ENCODE peak calls at places on chromosomes 5 and 9, in four cellular contexts. K is K562, O is GM23248, D is HepG2. S is an unnamed sample.

GRCh38 chr5:61322738-61323429 is 9.2 kb upstream of the ZSWIM6 start:
- DNase-seq in K (no peak), O (peak; percentile 28), D (no peak), S (peak; percentile 5)

GRCh38 chr5:68730220-68731010 is 363.4 kb upstream of the SLC30A5 start:
- DNase-seq in K (no peak), O (peak; percentile 90), D (no peak), S (no peak)

GRCh38 chr5:79346420-79346824 is 110.5 kb downstream of the JMY start:
- DNase-seq in K (peak; percentile 61), O (peak; percentile 88), D (no peak), S (no peak)

GRCh38 chr5:83711982-83712601 is 8.6 kb downstream of the HAPLN1 start:
- DNase-seq in K (peak; percentile 49), O (peak; percentile 45), D (peak; percentile 56), S (peak; percentile 77)

GRCh38 chr9:117258201-117258866 is 156.5 kb downstream of the ASTN2 start:
- DNase-seq in K (no peak), O (no peak), D (no peak), S (peak; percentile 20)

GRCh38 chr5:27702339-27702820 is 664.0 kb upstream of the CDH9 start:
- DNase-seq in K (no peak), O (no peak), D (no peak), S (peak; percentile 54)

GRCh38 chr9:120538339-120538738 is 41.6 kb downstream of the CDK5RAP2 start:
- DNase-seq in K (no peak), O (no peak), D (peak; percentile 95), S (no peak)

GRCh38 chr5:160769264-160769663 is 82.7 kb downstream of the ATP10B start:
- DNase-seq in K (no peak), O (no peak), D (no peak), S (no peak)

GRCh38 chr9:129571298-129572051 is 49.4 kb downstream of the C9orf50 start:
- DNase-seq in K (no peak), O (peak; percentile 38), D (peak; percentile 49), S (no peak)

GRCh38 chr5:16108418-16108817 is 71.2 kb downstream of the MARCHF11 start:
- DNase-seq in K (no peak), O (no peak), D (no peak), S (no peak)

GRCh38 chr9:124264812-124265211 is 7.1 kb downstream of the NEK6 start:
- DNase-seq in K (no peak), O (no peak), D (no peak), S (no peak)

GRCh38 chr5:151108566-151108965 is 27.7 kb upstream of the TNIP1 start:
- DNase-seq in K (no peak), O (peak; percentile 35), D (no peak), S (no peak)

GRCh38 chr5:125660231-125660895 is 762.8 kb upstream of the GRAMD2B start:
- DNase-seq in K (no peak), O (no peak), D (no peak), S (peak; percentile 13)

GRCh38 chr9:126642839-126643238 is 29.1 kb downstream of the LMX1B start:
- DNase-seq in K (no peak), O (no peak), D (no peak), S (no peak)

GRCh38 chr9:91485006-91485405 is 61.4 kb upstream of the NFIL3 start:
- DNase-seq in K (no peak), O (no peak), D (no peak), S (no peak)

GRCh38 chr9:91486699-91487497 is 63.3 kb upstream of the NFIL3 start:
- DNase-seq in K (no peak), O (peak; percentile 75), D (no peak), S (no peak)

GRCh38 chr9:91481971-91482370 is 58.3 kb upstream of the NFIL3 start:
- DNase-seq in K (no peak), O (peak; percentile 28), D (no peak), S (no peak)

GRCh38 chr9:91483835-91484234 is 60.2 kb upstream of the NFIL3 start:
- DNase-seq in K (no peak), O (no peak), D (no peak), S (no peak)

GRCh38 chr9:91483189-91483691 is 59.6 kb upstream of the NFIL3 start:
- DNase-seq in K (no peak), O (peak; percentile 93), D (no peak), S (no peak)
- H3K4me2 ChIP-seq in K (no peak overlapping the region), O (peak overlapping the region; percentile 46), D (no peak overlapping the region), S (no peak overlapping the region)

GRCh38 chr5:173752636-173753035 is 135.5 kb upstream of the CPEB4 start:
- DNase-seq in K (no peak), O (no peak), D (no peak), S (no peak)
- H3K4me1 ChIP-seq in K (peaks cover 5% of the 10 kb centered on the region), O (no peaks in the 10 kb centered on the region), D (peaks cover 31% of the 10 kb centered on the region), S (peaks cover 19% of the 10 kb centered on the region)

DNA sequence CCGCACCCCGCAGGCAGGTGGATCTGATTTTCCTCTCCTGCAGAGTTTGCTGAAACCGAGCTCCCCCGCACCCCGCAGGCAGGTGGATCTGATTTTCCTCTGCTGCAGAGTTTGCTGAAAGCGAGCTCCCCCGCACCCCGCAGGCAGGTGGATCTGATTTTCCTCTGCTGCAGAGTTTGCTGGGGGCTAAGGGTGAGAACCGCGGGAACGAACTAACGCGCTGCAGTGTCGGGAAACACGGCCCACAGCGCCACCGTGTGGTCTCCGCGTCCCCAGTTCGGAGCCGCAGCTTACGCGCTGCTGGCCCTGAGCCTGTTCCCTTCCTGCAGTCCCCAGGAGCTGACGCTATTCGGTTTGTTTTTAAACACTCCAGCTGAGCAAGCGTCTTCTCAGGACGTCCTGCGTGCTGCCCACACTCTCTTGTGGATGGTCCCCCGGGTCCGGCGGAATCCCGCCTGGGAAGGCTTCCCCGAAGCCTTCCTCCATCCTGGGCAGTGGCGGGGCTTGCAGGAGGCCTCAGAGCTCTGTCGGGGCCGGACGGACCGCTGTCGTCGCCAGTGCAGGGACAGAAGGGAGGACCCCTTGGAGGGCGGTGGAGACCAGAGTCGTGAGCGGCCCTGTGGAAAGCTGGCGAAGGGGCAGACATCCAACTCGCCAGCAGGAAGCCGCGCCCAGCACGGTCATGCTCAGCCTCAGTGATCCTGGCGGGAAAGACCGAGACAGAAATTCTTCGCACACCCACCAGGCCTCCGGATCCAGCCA is 121.2 kb upstream of the LPCAT1 start:
- DNase-seq in K (peak; percentile 86), O (peak; percentile 91), D (peak; percentile 54), S (peak; percentile 95)
- TF ChIP-seq EZH2 in K (no peak), O (peak; percentile 57), D (no peak), S (peak; percentile 35)

DNA sequence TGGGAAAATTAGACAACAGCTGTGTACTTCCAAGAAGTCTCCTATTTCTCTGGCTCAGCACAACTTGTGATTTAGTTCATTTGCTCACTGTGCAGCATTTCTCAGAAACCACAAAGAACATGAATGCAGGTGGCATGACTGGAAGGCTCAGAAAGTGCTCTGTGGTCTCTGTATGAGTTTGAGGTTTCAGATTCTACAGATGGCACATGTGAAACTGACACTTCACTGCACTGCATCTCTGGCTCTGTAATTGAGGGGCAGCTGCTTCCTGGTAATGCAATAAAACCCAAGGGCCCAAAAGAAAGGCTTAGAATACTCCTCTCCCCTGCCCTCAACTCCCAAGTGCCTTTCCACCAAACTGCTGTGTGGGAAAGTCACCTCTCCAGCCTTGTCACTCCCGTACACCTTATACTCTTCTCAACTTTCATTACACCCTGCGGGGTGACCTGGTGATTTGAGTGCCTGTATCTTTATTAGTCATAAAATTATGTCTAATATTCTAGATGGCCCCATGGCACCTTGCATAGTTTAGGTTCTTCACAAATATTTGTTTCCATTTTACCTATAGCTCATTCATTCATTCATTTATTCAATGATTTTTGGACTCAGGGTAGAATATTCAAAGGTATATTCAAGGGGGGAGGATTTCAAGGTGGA is 82.4 kb downstream of the ESM1 start:
- DNase-seq in K (no peak), O (peak; percentile 60), D (no peak), S (no peak)
- H3K4me2 ChIP-seq in K (no peak overlapping the region), O (no peak overlapping the region), D (no peak overlapping the region), S (no peak overlapping the region)

GRCh38 chr5:116275282-116275681 is 190.5 kb downstream of the COMMD10 start:
- DNase-seq in K (no peak), O (no peak), D (no peak), S (no peak)

GRCh38 chr5:116276952-116277351 is 192.1 kb downstream of the COMMD10 start:
- DNase-seq in K (no peak), O (peak; percentile 6), D (no peak), S (no peak)

DNA sequence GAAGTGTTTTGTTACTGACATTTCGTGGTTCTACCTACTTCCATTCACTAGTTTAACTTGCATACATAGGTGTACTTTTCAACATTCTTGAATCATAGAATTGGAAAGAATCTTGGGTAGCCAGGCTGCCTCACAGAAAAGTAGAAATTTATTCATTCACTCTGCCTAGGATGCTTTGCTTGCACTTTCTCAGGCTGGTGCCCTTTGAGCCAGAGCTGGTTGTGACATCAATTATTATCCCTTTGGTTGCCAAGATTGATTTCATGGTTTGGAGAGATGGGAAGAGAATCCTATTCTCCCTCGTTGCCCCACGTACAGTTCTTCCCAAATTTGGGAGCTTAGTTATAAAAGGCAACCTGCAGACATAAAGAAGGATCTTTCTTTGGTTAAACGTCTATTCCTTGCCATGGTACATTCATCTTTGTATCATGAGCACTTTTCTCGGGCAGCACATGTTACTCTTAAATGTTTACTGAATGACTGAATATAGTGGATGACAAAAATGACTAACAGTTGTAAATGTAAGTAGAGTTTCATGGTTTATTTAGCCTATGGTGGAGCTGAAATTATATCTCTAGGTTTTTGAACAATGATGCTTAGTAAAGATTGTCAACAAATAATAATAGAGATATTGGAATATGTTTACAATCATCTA is 195.5 kb downstream of the COMMD10 start:
- DNase-seq in K (no peak), O (no peak), D (no peak), S (no peak)
- H3K4me1 ChIP-seq in K (no peaks in the 10 kb centered on the region), O (no peaks in the 10 kb centered on the region), D (no peaks in the 10 kb centered on the region), S (no peaks in the 10 kb centered on the region)